ENCODE peak calls at places on chromosomes 6 and 20, in five cellular contexts. W is upper lobe of right lung, G is ovary, H is mammary epithelial cell, A is right cardiac atrium. B is an unnamed sample.

GRCh38 chr6:167956983-167957492 is 40.4 kb upstream of the KIF25 start:
- DNase-seq in G (no peak), W (no peak), A (no peak), H (no peak), B (no peak)

GRCh38 chr6:46526607-46527006 is 35.4 kb upstream of the RCAN2 start:
- DNase-seq in G (no peak), W (no peak), A (no peak), H (no peak), B (no peak)

GRCh38 chr20:63626424-63627128 is at the start of gene GMEB2:
- DNase-seq in W (peak; percentile 91), A (peak; percentile 80), H (no peak), G (peak; percentile 77), B (no peak)

GRCh38 chr6:135086414-135086764 is 31.8 kb upstream of the HBS1L start:
- DNase-seq in W (no peak), H (no peak), G (no peak), A (no peak), B (no peak)

GRCh38 chr6:154488802-154489437 is 21.6 kb downstream of the CNKSR3 start:
- DNase-seq in A (no peak), G (no peak), W (no peak), H (peak; percentile 31), B (no peak)

GRCh38 chr20:47502271-47502730 is 614 bp downstream of the NCOA3 start:
- DNase-seq in W (peak; percentile 75), H (peak; percentile 11), G (peak; percentile 36), A (peak; percentile 26), B (peak; percentile 34)

GRCh38 chr6:40807484-40807883 is 220.3 kb upstream of the LRFN2 start:
- DNase-seq in A (no peak), W (no peak), H (peak; percentile 65), G (no peak), B (no peak)

GRCh38 chr6:13689511-13690256 is 22.0 kb downstream of the RANBP9 start:
- DNase-seq in W (no peak), H (no peak), G (no peak), A (no peak), B (no peak)

GRCh38 chr6:125745281-125746018 is 4.0 kb upstream of the HEY2 start:
- DNase-seq in W (no peak), A (no peak), H (no peak), G (no peak), B (peak; percentile 57)

GRCh38 chr20:51497542-51498467 is 44.7 kb downstream of the NFATC2 start:
- DNase-seq in G (no peak), H (peak; percentile 35), A (peak; percentile 45), W (no peak), B (no peak)

GRCh38 chr6:143023695-143024094 is 37.0 kb upstream of the AIG1 start:
- DNase-seq in W (no peak), G (no peak), A (no peak), H (no peak), B (no peak)

GRCh38 chr6:136317023-136317649 is 27.5 kb upstream of the BCLAF1 start:
- DNase-seq in G (peak; percentile 40), W (no peak), H (peak; percentile 57), A (peak; percentile 36), B (peak; percentile 77)

GRCh38 chr6:108592371-108593337 is 31.9 kb downstream of the FOXO3 start:
- DNase-seq in G (no peak), A (no peak), H (peak; percentile 85), W (no peak), B (peak; percentile 66)

GRCh38 chr6:33843086-33843695 is 39.4 kb upstream of the MLN start:
- DNase-seq in A (no peak), G (no peak), H (no peak), W (no peak), B (no peak)

GRCh38 chr20:13875265-13875811 is 90.5 kb downstream of the NDUFAF5 start:
- DNase-seq in G (no peak), A (no peak), H (no peak), W (no peak), B (no peak)

GRCh38 chr6:9523462-9523861 is 891.4 kb downstream of the TFAP2A start:
- DNase-seq in G (no peak), H (peak; percentile 81), W (no peak), A (no peak), B (peak; percentile 18)

GRCh38 chr6:41939091-41939847 is 2.3 kb downstream of the CCND3 start:
- DNase-seq in G (peak; percentile 70), A (peak; percentile 55), H (no peak), W (peak; percentile 83), B (peak; percentile 85)

GRCh38 chr6:137107767-137108105 is 63.0 kb upstream of the IL20RA start:
- DNase-seq in G (no peak), A (no peak), W (no peak), H (no peak), B (no peak)

GRCh38 chr6:156687875-156688549 is 89.2 kb upstream of the ARID1B start:
- DNase-seq in H (no peak), A (no peak), W (peak; percentile 64), G (no peak), B (no peak)

GRCh38 chr20:60056345-60057122 is 98.3 kb downstream of the CDH26 start:
- DNase-seq in G (no peak), W (no peak), A (no peak), H (no peak), B (no peak)

GRCh38 chr20:60058869-60059268 is 100.6 kb downstream of the CDH26 start:
- DNase-seq in A (no peak), G (no peak), W (no peak), H (no peak), B (no peak)

GRCh38 chr20:60057866-60058807 is 99.9 kb downstream of the CDH26 start:
- DNase-seq in H (no peak), A (no peak), W (peak; percentile 73), G (no peak), B (peak; percentile 15)

GRCh38 chr20:60055740-60056139 is 97.5 kb downstream of the CDH26 start:
- DNase-seq in H (peak; percentile 30), A (peak; percentile 55), W (peak; percentile 81), G (no peak), B (no peak)

GRCh38 chr20:60057123-60057865 is 99.1 kb downstream of the CDH26 start:
- DNase-seq in H (peak; percentile 65), W (no peak), G (peak; percentile 28), A (peak; percentile 59), B (peak; percentile 70)
- H3K4me3 ChIP-seq in H (no peak overlapping the region), W (no peak overlapping the region), G (no peak overlapping the region), A (no peak overlapping the region), B (no peak overlapping the region)

GRCh38 chr20:49831770-49832631 is 19.4 kb downstream of the SLC9A8 start:
- DNase-seq in G (no peak), W (no peak), H (no peak), A (no peak), B (no peak)

GRCh38 chr20:49835031-49835430 is 22.4 kb downstream of the SLC9A8 start:
- DNase-seq in W (no peak), G (no peak), A (no peak), H (peak; percentile 63), B (no peak)

GRCh38 chr20:49831022-49831769 is 18.6 kb downstream of the SLC9A8 start:
- DNase-seq in H (no peak), W (no peak), G (peak; percentile 38), A (no peak), B (no peak)

GRCh38 chr20:49832632-49833327 is 20.2 kb downstream of the SLC9A8 start:
- DNase-seq in A (no peak), H (peak; percentile 44), G (no peak), W (no peak), B (no peak)

DNA sequence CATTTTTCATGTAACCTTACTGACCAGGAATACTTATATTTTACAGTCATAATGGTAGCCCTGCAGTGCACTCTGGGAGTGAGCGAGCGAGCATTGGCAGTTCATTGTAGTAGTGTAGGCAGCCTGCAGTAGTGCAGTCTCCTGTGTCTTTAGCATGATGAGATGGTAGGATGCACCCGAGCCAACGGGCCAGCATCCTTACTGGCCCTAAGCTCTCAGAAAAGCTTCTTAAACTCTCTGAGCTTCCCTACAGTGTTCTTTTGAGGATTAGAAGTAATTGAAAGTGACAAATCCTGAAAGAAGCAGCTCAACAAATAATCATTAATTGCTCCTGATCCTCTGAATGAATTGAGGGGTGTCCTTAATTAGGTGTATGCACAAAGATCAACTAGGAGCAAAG is 20.9 kb downstream of the SLC9A8 start:
- DNase-seq in A (no peak), H (no peak), W (no peak), G (no peak), B (no peak)
- H3K27ac ChIP-seq in A (no peak overlapping the region), H (no peak overlapping the region), W (no peak overlapping the region), G (no peak overlapping the region), B (no peak overlapping the region)

GRCh38 chr6:124463271-124463670 is 499.0 kb upstream of the RNF217 start:
- DNase-seq in G (no peak), W (no peak), H (no peak), A (no peak), B (no peak)

GRCh38 chr6:124470803-124471202 is 491.4 kb upstream of the RNF217 start:
- DNase-seq in W (no peak), G (no peak), A (no peak), H (no peak), B (no peak)

GRCh38 chr6:124462746-124463145 is 499.5 kb upstream of the RNF217 start:
- DNase-seq in A (no peak), W (no peak), G (no peak), H (no peak), B (no peak)

DNA sequence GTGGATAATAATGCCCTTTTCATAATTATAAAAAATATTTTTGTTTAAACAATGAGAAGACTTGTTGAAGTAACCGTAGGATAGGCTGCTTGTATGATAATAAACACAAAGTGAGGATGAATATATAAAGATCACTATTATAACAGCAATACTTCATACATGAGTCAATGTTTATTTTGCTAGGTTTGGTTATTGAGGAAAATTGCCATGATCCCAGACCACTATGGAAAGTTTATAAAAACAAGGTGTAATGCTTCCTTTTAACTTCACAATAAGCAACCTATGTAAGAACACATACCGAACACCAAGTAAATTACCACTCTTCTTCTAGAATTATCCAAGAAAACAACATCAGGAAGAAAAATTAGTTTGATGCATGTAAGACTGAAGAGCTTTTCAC is 495.3 kb upstream of the RNF217 start:
- DNase-seq in A (no peak), H (no peak), G (no peak), W (no peak), B (no peak)
- H3K4me3 ChIP-seq in A (no peak overlapping the region), H (no peak overlapping the region), G (no peak overlapping the region), W (no peak overlapping the region), B (no peak overlapping the region)

DNA sequence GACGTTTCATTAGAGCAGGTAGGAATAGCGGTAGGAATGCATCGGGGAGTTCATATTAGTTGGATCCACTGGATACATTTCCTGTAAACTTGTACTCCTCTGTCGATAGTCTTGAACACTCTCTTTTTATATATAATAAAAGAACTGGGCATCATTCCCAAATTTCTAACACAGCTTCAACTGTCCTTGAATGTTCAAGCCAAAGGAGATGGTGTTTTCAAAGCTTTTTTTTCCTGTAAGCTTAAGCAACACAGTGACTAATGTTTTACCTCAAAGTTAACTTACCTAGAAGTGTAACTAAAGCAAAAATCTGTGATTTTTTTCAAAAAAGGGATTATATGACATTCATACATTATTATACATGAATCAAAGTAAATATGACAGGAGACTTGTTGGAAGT is 195.4 kb downstream of the UTRN start:
- DNase-seq in G (no peak), H (no peak), W (no peak), A (no peak), B (no peak)
- H3K27ac ChIP-seq in G (no peak overlapping the region), H (no peak overlapping the region), W (no peak overlapping the region), A (no peak overlapping the region), B (no peak overlapping the region)

B was measured in cardiac muscle cell.